ENCODE peak calls at places on chromosomes 6 and 20, in eight cellular contexts. X is HCT116; Y is NCI-H2171; Z is activated CD4-positive, alpha-beta T cell treated with anti-CD3 and anti-CD28 coated beads, Interleukin-2, amount 50 U/mL, for 48 hours; Q is naive thymus-derived CD8-positive, alpha-beta T cell; W is HT-29; L is tibial nerve; P is HFFc6. B is an unnamed sample.

GRCh38 chr20:47540443-47541354 is 39.0 kb downstream of the NCOA3 start:
- DNase-seq in P (peak), X (peak), Y (no peak), Q (no peak), L (no peak), W (no peak), Z (no peak), B (no peak)

GRCh38 chr6:30683137-30683979 is 3.1 kb downstream of the PPP1R18 start:
- DNase-seq in W (no peak), X (no peak), P (no peak), Y (no peak), L (no peak), Q (no peak), Z (no peak), B (no peak)

GRCh38 chr6:44999066-44999465 is 329.1 kb upstream of the RUNX2 start:
- DNase-seq in P (no peak), X (no peak), W (no peak), Y (no peak), L (no peak), Q (no peak), Z (no peak), B (no peak)

GRCh38 chr6:101824551-101825345 is 431.2 kb downstream of the GRIK2 start:
- DNase-seq in P (no peak), W (no peak), Y (no peak), Z (no peak), X (no peak), L (no peak), Q (no peak), B (no peak)

GRCh38 chr6:5126214-5126613 is 41.1 kb downstream of the PPP1R3G start:
- DNase-seq in L (no peak), Q (no peak), Y (no peak), W (no peak), X (no peak), P (peak), Z (no peak), B (no peak)

GRCh38 chr20:48012401-48012974 is 227.2 kb upstream of the SULF2 start:
- DNase-seq in X (no peak), Q (no peak), Y (no peak), W (peak), P (no peak), Z (no peak), L (no peak), B (peak)

GRCh38 chr6:41568585-41569384 is 22.6 kb downstream of the FOXP4 start:
- DNase-seq in Z (no peak), Y (no peak), X (no peak), Q (no peak), W (no peak), P (peak), L (no peak), B (no peak)

GRCh38 chr20:57445298-57445697 is 54.1 kb downstream of the RBM38 start:
- DNase-seq in Q (no peak), X (no peak), P (peak), L (no peak), Y (no peak), W (no peak), Z (no peak), B (no peak)

GRCh38 chr6:89023591-89024441 is 56.7 kb upstream of the PNRC1 start:
- DNase-seq in Y (no peak), X (no peak), W (no peak), Z (no peak), L (no peak), P (no peak), Q (no peak), B (peak)

GRCh38 chr20:25320035-25320800 is 70.4 kb downstream of the ABHD12 start:
- DNase-seq in Y (peak), P (no peak), Z (no peak), Q (no peak), X (no peak), L (no peak), W (no peak), B (no peak)

GRCh38 chr20:46853926-46854325 is 40.7 kb upstream of the EYA2 start:
- DNase-seq in W (no peak), Z (no peak), Y (no peak), Q (no peak), L (no peak), P (no peak), X (no peak), B (no peak)

GRCh38 chr6:142942805-142943227 is 2.2 kb downstream of the HIVEP2 start:
- DNase-seq in W (peak), L (no peak), X (no peak), P (peak), Y (no peak), Z (no peak), Q (peak), B (no peak)

GRCh38 chr6:3759656-3760245 is 8.2 kb upstream of the PXDC1 start:
- DNase-seq in L (no peak), Z (no peak), Y (no peak), Q (no peak), X (no peak), W (no peak), P (peak), B (no peak)

GRCh38 chr20:18363708-18364107 is 75.4 kb downstream of the ZNF133 start:
- DNase-seq in Y (no peak), P (no peak), W (no peak), Z (no peak), X (no peak), L (no peak), Q (no peak), B (no peak)

GRCh38 chr6:34300332-34300751 is 51.5 kb upstream of the SMIM29 start:
- DNase-seq in P (no peak), L (no peak), Q (no peak), X (no peak), Z (no peak), Y (no peak), W (no peak), B (no peak)

GRCh38 chr6:106102034-106102433 is 15.9 kb downstream of the PRDM1 start:
- DNase-seq in X (no peak), Y (no peak), W (no peak), P (no peak), L (no peak), Z (peak), Q (no peak), B (no peak)

GRCh38 chr6:43019152-43019551 is 2.3 kb upstream of the RRP36 start:
- DNase-seq in Z (no peak), L (no peak), Q (no peak), X (no peak), Y (no peak), W (no peak), P (no peak), B (no peak)

GRCh38 chr6:70547313-70547712 is 19.4 kb upstream of the SDHAF4 start:
- DNase-seq in Z (no peak), Q (no peak), X (no peak), Y (no peak), W (peak), L (no peak), P (peak), B (no peak)

GRCh38 chr20:62884556-62884955 is 22.9 kb upstream of the TCFL5 start:
- DNase-seq in L (no peak), W (no peak), X (no peak), Y (no peak), P (no peak), Q (no peak), Z (no peak), B (no peak)

GRCh38 chr6:106103728-106104109 is 17.6 kb downstream of the PRDM1 start:
- DNase-seq in X (no peak), Y (no peak), Z (peak), L (no peak), P (no peak), W (peak), Q (no peak), B (no peak)

GRCh38 chr6:53280207-53280606 is 68.5 kb downstream of the ELOVL5 start:
- DNase-seq in X (no peak), Y (no peak), P (no peak), Q (no peak), Z (no peak), L (no peak), W (no peak), B (no peak)

GRCh38 chr20:21981607-21982344 is 276.3 kb downstream of the PAX1 start:
- DNase-seq in Y (no peak), X (no peak), Q (no peak), Z (no peak), L (no peak), W (peak), P (no peak), B (no peak)

GRCh38 chr6:42454428-42454791 is 2.7 kb upstream of the TRERF1 start:
- DNase-seq in L (no peak), Q (no peak), Y (no peak), X (no peak), W (peak), Z (no peak), P (no peak), B (no peak)

GRCh38 chr6:12522347-12522746 is 194.2 kb upstream of the PHACTR1 start:
- DNase-seq in Z (no peak), L (no peak), Y (no peak), W (no peak), X (no peak), Q (no peak), P (peak), B (no peak)

GRCh38 chr6:57190140-57190539 is 18.0 kb downstream of the BAG2 start:
- DNase-seq in X (no peak), Y (no peak), Z (no peak), L (no peak), P (peak), Q (no peak), W (peak), B (no peak)

GRCh38 chr6:122068291-122068769 is 331.1 kb upstream of the HSF2 start:
- DNase-seq in X (no peak), L (no peak), Z (no peak), P (no peak), W (no peak), Q (no peak), Y (no peak), B (no peak)

GRCh38 chr6:124223596-124223995 is 419.9 kb downstream of the NKAIN2 start:
- DNase-seq in Q (no peak), L (no peak), P (no peak), X (no peak), Y (no peak), W (no peak), Z (no peak), B (peak)

GRCh38 chr6:169885131-169885530 is 133.7 kb downstream of the ERMARD start:
- DNase-seq in P (no peak), L (no peak), W (no peak), Y (no peak), X (no peak), Z (no peak), Q (no peak), B (no peak)

GRCh38 chr20:38109657-38110524 is 55.2 kb downstream of the TGM2 start:
- DNase-seq in L (no peak), Q (no peak), Z (no peak), Y (no peak), X (no peak), P (peak), W (peak), B (peak)

GRCh38 chr6:133634474-133634873 is 254.4 kb upstream of the TCF21 start:
- DNase-seq in Y (no peak), L (no peak), Z (no peak), W (no peak), P (no peak), Q (no peak), X (no peak), B (no peak)

GRCh38 chr6:89963391-89963790 is 69.1 kb downstream of the GJA10 start:
- DNase-seq in Z (no peak), Y (no peak), Q (no peak), L (no peak), X (no peak), W (no peak), P (no peak), B (no peak)

GRCh38 chr6:43007126-43007525 is 6.6 kb downstream of the MEA1 start:
- DNase-seq in X (no peak), W (no peak), Y (no peak), Z (no peak), Q (no peak), P (no peak), L (no peak), B (no peak)

GRCh38 chr20:55888655-55889054 is 116.7 kb downstream of the CBLN4 start:
- DNase-seq in Y (peak), Q (no peak), P (no peak), Z (no peak), W (peak), L (no peak), X (no peak), B (no peak)

GRCh38 chr20:58246346-58246745 is 17.9 kb upstream of the ANKRD60 start:
- DNase-seq in Q (no peak), X (no peak), Z (no peak), W (peak), P (no peak), Y (no peak), L (no peak), B (no peak)